ENCODE peak calls at places on chromosome 12, in five cellular contexts. I is uterus, Q is heart left ventricle, H is Caco-2, W is Karpas-422. N is an unnamed sample.

GRCh38 chr12:90816353-90817089 is 138.5 kb downstream of the CCER1 start:
- DNase-seq in H (no peak), Q (no peak), W (no peak), I (no peak), N (no peak)

GRCh38 chr12:59067068-59067467 is 146.8 kb upstream of the LRIG3 start:
- DNase-seq in W (no peak), I (no peak), Q (no peak), H (no peak), N (no peak)

GRCh38 chr12:14691560-14691959 is 4.8 kb downstream of the GUCY2C start:
- DNase-seq in W (peak; percentile 36), H (no peak), I (no peak), Q (peak; percentile 92), N (no peak)

GRCh38 chr12:19299765-19300164 is 139.5 kb upstream of the AEBP2 start:
- DNase-seq in Q (no peak), H (no peak), I (no peak), W (no peak), N (no peak)

GRCh38 chr12:46124132-46124847 is 133.9 kb upstream of the SCAF11 start:
- DNase-seq in Q (no peak), W (no peak), H (no peak), I (no peak), N (no peak)

GRCh38 chr12:121038861-121039654 is at the start of gene OASL:
- DNase-seq in H (no peak), W (peak; percentile 69), I (no peak), Q (no peak), N (peak; percentile 76)

GRCh38 chr12:47778842-47779241 is 5.8 kb downstream of the SLC48A1 start:
- DNase-seq in W (no peak), Q (no peak), H (no peak), I (no peak), N (peak; percentile 63)

GRCh38 chr12:43501705-43502104 is 50.3 kb downstream of the ADAMTS20 start:
- DNase-seq in W (peak; percentile 64), Q (no peak), H (no peak), I (no peak), N (no peak)

GRCh38 chr12:98744692-98745091 is 99.6 kb downstream of the APAF1 start:
- DNase-seq in W (peak; percentile 47), I (no peak), H (no peak), Q (no peak), N (no peak)

GRCh38 chr12:127507336-127507735 is 759.6 kb upstream of the TMEM132C start:
- DNase-seq in Q (no peak), W (peak; percentile 14), I (no peak), H (no peak), N (no peak)

GRCh38 chr12:89040146-89040964 is 311.9 kb downstream of the DUSP6 start:
- DNase-seq in W (no peak), Q (peak; percentile 28), H (no peak), I (no peak), N (no peak)

GRCh38 chr12:46698003-46698402 is 127.8 kb downstream of the SLC38A4 start:
- DNase-seq in W (no peak), I (no peak), H (no peak), Q (no peak), N (no peak)

GRCh38 chr12:105462841-105463240 is 132.3 kb downstream of the C12orf75 start:
- DNase-seq in H (no peak), W (no peak), Q (no peak), I (no peak), N (no peak)

GRCh38 chr12:65685514-65685913 is 138.8 kb upstream of the HMGA2 start:
- DNase-seq in Q (no peak), W (peak; percentile 56), H (no peak), I (no peak), N (no peak)

GRCh38 chr12:39831587-39832315 is 212.1 kb upstream of the ABCD2 start:
- DNase-seq in Q (no peak), H (no peak), W (no peak), I (no peak), N (no peak)

GRCh38 chr12:67758119-67758873 is 109.8 kb downstream of the DYRK2 start:
- DNase-seq in H (no peak), I (no peak), W (peak; percentile 97), Q (no peak), N (no peak)

GRCh38 chr12:43453761-43454160 is 98.2 kb downstream of the ADAMTS20 start:
- DNase-seq in I (no peak), Q (no peak), H (no peak), W (peak; percentile 70), N (no peak)

GRCh38 chr12:57888407-57889157 is 42.1 kb upstream of the CTDSP2 start:
- DNase-seq in I (no peak), Q (peak; percentile 55), H (no peak), W (no peak), N (peak; percentile 74)

GRCh38 chr12:6768385-6769002 is 2.3 kb downstream of the PTMS start:
- DNase-seq in H (no peak), W (no peak), Q (no peak), I (no peak), N (no peak)

GRCh38 chr12:6770094-6770493 is 2.2 kb upstream of the LAG3 start:
- DNase-seq in W (no peak), H (no peak), Q (no peak), I (no peak), N (no peak)

GRCh38 chr12:6770600-6770999 is 1.7 kb upstream of the LAG3 start:
- DNase-seq in W (no peak), I (no peak), H (no peak), Q (no peak), N (no peak)

GRCh38 chr12:6769003-6769389 is 2.8 kb downstream of the PTMS start:
- DNase-seq in W (no peak), H (no peak), I (peak; percentile 65), Q (peak; percentile 61), N (no peak)

DNA sequence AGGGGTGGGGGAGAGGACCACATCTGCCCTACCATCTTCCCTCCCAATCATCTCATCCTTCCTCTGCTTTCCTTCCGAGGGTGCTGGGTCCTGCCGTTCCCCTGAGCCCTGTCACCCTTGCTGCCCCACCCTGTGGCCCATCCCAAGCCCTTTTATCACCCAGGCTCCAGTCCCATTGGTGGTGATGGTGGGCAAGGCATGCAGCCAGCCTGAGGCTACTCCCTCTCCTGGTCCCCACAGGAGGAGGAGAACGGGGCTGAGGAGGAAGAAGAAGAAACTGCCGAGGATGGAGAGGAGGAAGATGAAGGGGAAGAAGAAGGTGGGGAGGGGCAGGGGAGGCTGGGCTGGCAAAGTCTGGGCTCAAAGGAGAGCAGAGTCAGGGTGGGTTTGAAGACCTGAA is 2.6 kb upstream of the LAG3 start:
- DNase-seq in W (no peak), H (no peak), Q (no peak), I (no peak), N (no peak)
- H3K4me1 ChIP-seq in W (peaks cover 35% of the 10 kb centered on the region), H (peaks cover 25% of the 10 kb centered on the region), Q (peaks cover 34% of the 10 kb centered on the region), I (no peaks in the 10 kb centered on the region), N (peaks cover 41% of the 10 kb centered on the region)

DNA sequence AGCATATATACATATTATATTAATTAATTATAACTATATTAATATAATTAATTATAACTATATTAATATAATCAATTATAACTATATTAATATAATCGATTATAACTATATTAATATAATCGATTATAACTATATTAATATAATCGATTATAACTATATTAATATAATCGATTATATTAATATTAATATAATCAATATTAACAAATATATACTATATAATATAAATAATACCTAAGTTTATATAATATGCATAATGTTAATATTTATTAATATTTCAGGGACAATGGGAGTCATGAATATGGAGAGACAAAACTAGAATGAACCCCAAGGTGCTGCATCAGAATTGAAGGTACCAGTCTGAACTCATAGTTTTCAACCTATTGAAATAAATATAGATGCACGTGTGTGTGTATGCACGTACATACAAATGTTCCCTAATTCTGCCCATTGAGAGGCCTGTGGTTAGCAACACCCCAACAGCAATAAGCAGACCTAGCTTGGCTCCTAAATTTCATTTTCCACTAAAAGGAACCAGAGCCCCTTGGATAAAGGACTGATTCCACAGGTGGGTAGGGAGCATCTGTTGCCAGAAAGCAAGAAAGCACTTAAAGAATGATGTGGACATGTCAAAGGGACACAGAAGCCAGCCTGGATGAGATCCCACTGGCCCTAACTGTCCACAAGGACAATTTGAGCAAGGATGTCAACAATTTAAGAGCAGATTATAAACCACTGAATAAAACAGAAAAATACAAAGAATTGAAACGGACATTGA is 21.3 kb downstream of the SSH1 start:
- DNase-seq in H (no peak), Q (no peak), I (no peak), W (no peak), N (no peak)
- H3K4me1 ChIP-seq in H (peaks cover 23% of the 10 kb centered on the region), Q (peaks cover 91% of the 10 kb centered on the region), I (peaks cover 7% of the 10 kb centered on the region), W (no peaks in the 10 kb centered on the region), N (peaks cover 87% of the 10 kb centered on the region)

GRCh38 chr12:27253347-27253746 is 9.3 kb downstream of the STK38L start:
- DNase-seq in H (no peak), W (no peak), I (no peak), Q (no peak), N (no peak)
- H3K4me1 ChIP-seq in H (peaks cover 17% of the 10 kb centered on the region), W (no peaks in the 10 kb centered on the region), I (peaks cover 3% of the 10 kb centered on the region), Q (peaks cover 71% of the 10 kb centered on the region), N (peaks cover 12% of the 10 kb centered on the region)

GRCh38 chr12:50533971-50534370 is 29.2 kb downstream of the DIP2B start:
- DNase-seq in W (no peak), H (no peak), I (no peak), Q (no peak), N (no peak)
- H3K4me1 ChIP-seq in W (peaks cover 53% of the 10 kb centered on the region), H (peaks cover 62% of the 10 kb centered on the region), I (no peaks in the 10 kb centered on the region), Q (peaks cover 22% of the 10 kb centered on the region), N (peaks cover 36% of the 10 kb centered on the region)

GRCh38 chr12:124744659-124745467 is 118.8 kb downstream of the SCARB1 start:
- DNase-seq in H (peak; percentile 82), W (peak; percentile 97), I (no peak), Q (no peak), N (no peak)

GRCh38 chr12:124747426-124748161 is 116.1 kb downstream of the SCARB1 start:
- DNase-seq in H (no peak), W (peak; percentile 93), Q (no peak), I (no peak), N (no peak)

GRCh38 chr12:124745468-124745890 is 118.2 kb downstream of the SCARB1 start:
- DNase-seq in Q (no peak), H (no peak), I (no peak), W (no peak), N (no peak)

GRCh38 chr12:124745891-124746570 is 117.6 kb downstream of the SCARB1 start:
- DNase-seq in W (peak; percentile 75), I (peak; percentile 95), H (peak; percentile 80), Q (peak; percentile 96), N (peak; percentile 93)

GRCh38 chr12:124746649-124747425 is 116.8 kb downstream of the SCARB1 start:
- DNase-seq in H (no peak), I (no peak), W (no peak), Q (no peak), N (no peak)
- H3K4me1 ChIP-seq in H (peaks cover 12% of the 10 kb centered on the region), I (peaks cover 11% of the 10 kb centered on the region), W (peaks cover 67% of the 10 kb centered on the region), Q (peaks cover 14% of the 10 kb centered on the region), N (peaks cover 26% of the 10 kb centered on the region)

DNA sequence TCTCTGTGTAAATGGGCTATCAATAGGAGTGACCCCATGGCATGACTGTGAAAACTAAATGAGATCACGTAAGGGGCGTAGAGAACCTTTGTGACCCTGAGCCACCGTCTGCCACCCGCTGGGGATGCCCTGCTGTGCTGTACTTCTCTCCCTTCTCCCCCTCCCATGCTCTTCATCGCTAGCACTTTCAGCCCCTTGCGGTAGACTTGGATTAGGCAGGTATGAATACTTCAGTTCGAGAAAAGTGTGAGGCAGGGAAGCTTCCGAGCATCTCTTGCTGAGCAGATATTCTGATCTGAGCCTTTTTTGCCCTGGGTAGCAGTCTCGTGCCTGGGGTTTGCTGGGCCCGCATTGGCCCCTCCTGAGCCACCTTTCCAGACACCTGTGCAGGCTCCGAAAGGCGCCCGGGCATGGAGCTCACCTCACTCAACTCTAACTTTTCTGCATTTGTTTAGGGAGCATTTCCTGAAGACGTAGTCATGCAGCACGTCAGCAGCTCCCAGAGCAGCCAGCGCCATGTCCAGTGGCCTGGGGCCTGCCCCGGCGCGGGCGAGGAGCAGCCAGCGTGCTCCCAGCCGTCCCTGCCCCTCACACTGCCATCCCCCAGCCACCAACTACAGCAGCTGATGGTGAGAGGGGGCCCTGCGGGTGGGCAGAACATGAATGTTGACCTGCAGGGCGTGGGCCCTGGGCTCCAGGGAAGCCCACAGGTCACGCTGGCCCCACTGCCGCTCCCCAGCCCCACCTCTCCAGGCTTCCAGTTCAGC is 40.4 kb downstream of the DDX51 start:
- DNase-seq in W (no peak), H (no peak), I (no peak), Q (no peak), N (no peak)
- H3K4me1 ChIP-seq in W (no peaks in the 10 kb centered on the region), H (no peaks in the 10 kb centered on the region), I (no peaks in the 10 kb centered on the region), Q (no peaks in the 10 kb centered on the region), N (no peaks in the 10 kb centered on the region)

N was measured in upper lobe of right lung.